ENCODE peak calls at places on chromosomes 16 and 17, in four cellular contexts. Y is ureter; P is activated CD4-positive, alpha-beta T cell treated with anti-CD3 and anti-CD28 coated beads for 24 hours; M is mesothelial cell of epicardium. U is an unnamed sample.

GRCh38 chr17:49914096-49914490 is 54.9 kb upstream of the DLX4 start:
- DNase-seq in Y (no peak), P (no peak), M (no peak), U (no peak)

GRCh38 chr17:82300228-82300627 is 17.2 kb downstream of the CD7 start:
- DNase-seq in Y (no peak), P (no peak), M (no peak), U (no peak)

GRCh38 chr16:8850279-8850885 is 18.4 kb downstream of the CARHSP1 start:
- DNase-seq in Y (no peak), P (no peak), M (no peak), U (no peak)

GRCh38 chr17:7841622-7842379 is 7.8 kb downstream of the KDM6B start:
- DNase-seq in Y (peak), P (peak), M (peak), U (peak)

GRCh38 chr16:2032285-2033056 is 5.8 kb downstream of the NHERF2 start:
- DNase-seq in Y (no peak), P (no peak), M (no peak), U (no peak)

GRCh38 chr16:35751191-35751941 is 2292.0 kb downstream of the TP53TG3F start:
- DNase-seq in Y (no peak), P (no peak), M (no peak), U (no peak)

GRCh38 chr17:7021993-7022778 is 664 bp upstream of the BCL6B start:
- DNase-seq in Y (peak), P (peak), M (peak), U (peak)

GRCh38 chr17:28726396-28726911 is 421 bp upstream of the TLCD1 start:
- DNase-seq in Y (peak), P (peak), M (no peak), U (peak)

GRCh38 chr17:72657467-72658317 is 434.8 kb downstream of the SLC39A11 start:
- DNase-seq in Y (no peak), P (no peak), M (no peak), U (no peak)

GRCh38 chr16:10984509-10984908 is 40.1 kb downstream of the CLEC16A start:
- DNase-seq in Y (no peak), P (no peak), M (no peak), U (no peak)

GRCh38 chr16:26005336-26005735 is 313.6 kb downstream of the HS3ST4 start:
- DNase-seq in Y (no peak), P (no peak), M (no peak), U (no peak)

GRCh38 chr17:77042688-77043330 is 98.0 kb upstream of the SEC14L1 start:
- DNase-seq in Y (no peak), P (no peak), M (no peak), U (no peak)

GRCh38 chr16:2428051-2428786 is 1.0 kb upstream of the CCNF start:
- DNase-seq in Y (peak), P (no peak), M (no peak), U (no peak)

GRCh38 chr17:62701706-62702085 is 74.2 kb downstream of the MRC2 start:
- DNase-seq in Y (no peak), P (no peak), M (no peak), U (no peak)

GRCh38 chr16:19232988-19233387 is 52.5 kb upstream of the CLEC19A start:
- DNase-seq in Y (no peak), P (no peak), M (no peak), U (no peak)

GRCh38 chr17:78933959-78934568 is 8.9 kb upstream of the TIMP2 start:
- DNase-seq in Y (peak), P (no peak), M (peak), U (no peak)

GRCh38 chr16:9092282-9092962 is 978 bp downstream of the HAPSTR1 start:
- DNase-seq in Y (peak), P (peak), M (peak), U (peak)

GRCh38 chr17:45294506-45294905 is 22.3 kb downstream of the MAP3K14 start:
- DNase-seq in Y (peak), P (no peak), M (no peak), U (no peak)

GRCh38 chr16:67805718-67806427 is 487 bp downstream of the RANBP10 start:
- DNase-seq in Y (no peak), P (no peak), M (no peak), U (no peak)

GRCh38 chr16:77191259-77191969 is 424 bp downstream of the MON1B start:
- DNase-seq in Y (no peak), P (no peak), M (no peak), U (no peak)

GRCh38 chr16:70790815-70791214 is 10.1 kb downstream of the VAC14 start:
- DNase-seq in Y (no peak), P (no peak), M (no peak), U (no peak)

GRCh38 chr17:978110-979093 is 1.2 kb downstream of the NXN start:
- DNase-seq in Y (no peak), P (no peak), M (no peak), U (no peak)

GRCh38 chr17:39014044-39014794 is 47.0 kb upstream of the FBXO47 start:
- DNase-seq in Y (no peak), P (no peak), M (no peak), U (no peak)

GRCh38 chr16:10949424-10949970 is 5.1 kb downstream of the CLEC16A start:
- DNase-seq in Y (no peak), P (no peak), M (no peak), U (no peak)

GRCh38 chr17:39661044-39661406 is 4.1 kb upstream of the TCAP start:
- DNase-seq in Y (no peak), P (no peak), M (no peak), U (no peak)

GRCh38 chr16:86725401-86725800 is 147.1 kb downstream of the FOXL1 start:
- DNase-seq in Y (no peak), P (no peak), M (no peak), U (no peak)

GRCh38 chr17:34709108-34709779 is 129.9 kb downstream of the TMEM132E start:
- DNase-seq in Y (no peak), P (no peak), M (no peak), U (no peak)

GRCh38 chr16:30982548-30983288 is 2.3 kb upstream of the HSD3B7 start:
- DNase-seq in Y (no peak), P (no peak), M (no peak), U (no peak)

GRCh38 chr17:63474174-63474913 is 2.5 kb upstream of the ACE start:
- DNase-seq in Y (no peak), P (no peak), M (no peak), U (no peak)

GRCh38 chr16:15811778-15812750 is 44.8 kb downstream of the MYH11 start:
- DNase-seq in Y (no peak), P (no peak), M (no peak), U (no peak)

U was measured in effector memory CD4-positive, alpha-beta T cell.